ENCODE peak calls at places on chromosomes 2 and 18, in four cellular contexts. T is astrocyte of the spinal cord, E is WERI-Rb-1, G is AG10803. M is an unnamed sample.

GRCh38 chr2:128578406-128579385 is 260.0 kb upstream of the HS6ST1 start:
- DNase-seq in T (no peak), E (no peak), G (no peak), M (no peak)

GRCh38 chr2:240229603-240230423 is 89.4 kb upstream of the OTOS start:
- DNase-seq in T (no peak), G (peak), E (no peak), M (no peak)

GRCh38 chr2:197705143-197705911 is at the start of gene MARS2:
- DNase-seq in E (peak), T (peak), G (peak), M (peak)

GRCh38 chr2:60053791-60054190 is 499.7 kb downstream of the BCL11A start:
- DNase-seq in E (no peak), T (no peak), G (no peak), M (no peak)

GRCh38 chr2:184923751-184924150 is 325.4 kb downstream of the ZNF804A start:
- DNase-seq in E (no peak), G (no peak), T (no peak), M (no peak)

GRCh38 chr2:86213699-86214502 is 14.6 kb downstream of the MRPL35 start:
- DNase-seq in G (no peak), T (no peak), E (no peak), M (peak)

GRCh38 chr2:165795011-165795410 is 964 bp upstream of the GALNT3 start:
- DNase-seq in T (peak), E (no peak), G (no peak), M (peak)

GRCh38 chr2:159971365-159972122 is 90.9 kb downstream of the PLA2R1 start:
- DNase-seq in G (no peak), T (no peak), E (no peak), M (no peak)

GRCh38 chr2:102006886-102007278 is 15.1 kb downstream of the IL1R2 start:
- DNase-seq in T (no peak), G (no peak), E (no peak), M (no peak)

GRCh38 chr2:235640900-235641299 is 147.1 kb downstream of the AGAP1 start:
- DNase-seq in E (no peak), G (no peak), T (no peak), M (no peak)

GRCh38 chr2:190637331-190637734 is 11.6 kb upstream of the NAB1 start:
- DNase-seq in E (no peak), G (peak), T (peak), M (peak)
- H3K4me3 ChIP-seq in E (no peak), G (no peak), T (no peak), M (no peak)

GRCh38 chr2:64867253-64867996 is 121.8 kb upstream of the SLC1A4 start:
- DNase-seq in G (no peak), E (no peak), T (no peak), M (no peak)

GRCh38 chr2:64865831-64866146 is 123.4 kb upstream of the SLC1A4 start:
- DNase-seq in T (no peak), E (no peak), G (no peak), M (no peak)

GRCh38 chr2:64869126-64869525 is 120.1 kb upstream of the SLC1A4 start:
- DNase-seq in T (no peak), G (no peak), E (peak), M (no peak)

GRCh38 chr2:64865073-64865830 is 123.9 kb upstream of the SLC1A4 start:
- DNase-seq in E (peak), T (peak), G (peak), M (no peak)

DNA sequence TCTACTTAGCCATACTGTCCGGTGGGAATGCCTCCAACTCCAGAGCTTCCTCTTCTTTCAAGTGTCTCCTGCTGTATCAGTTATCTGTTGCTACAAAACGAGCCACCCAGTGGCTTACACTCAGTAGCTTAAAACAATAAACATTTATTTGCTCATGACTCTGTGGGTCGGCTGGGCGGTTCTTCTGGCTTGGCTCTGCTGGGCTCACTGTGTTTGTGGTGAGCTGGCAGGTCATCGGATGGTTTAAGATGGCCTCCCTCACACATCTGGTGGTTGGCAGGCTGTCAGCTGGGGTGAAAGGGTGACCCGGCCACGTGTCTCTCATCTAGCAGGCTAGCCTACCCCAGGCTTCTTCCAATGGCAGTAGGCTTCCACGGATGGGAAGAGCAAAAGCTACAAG is 122.4 kb upstream of the SLC1A4 start:
- DNase-seq in G (peak), E (no peak), T (peak), M (no peak)
- TF ChIP-seq CTCF in G (peak), E (no peak), T (no peak), M (no peak)

GRCh38 chr2:218354850-218355443 is 1.7 kb upstream of the CATIP start:
- DNase-seq in E (no peak), G (no peak), T (no peak), M (no peak)

GRCh38 chr2:218357194-218358177 is 829 bp downstream of the CATIP start:
- DNase-seq in T (no peak), G (no peak), E (no peak), M (no peak)

GRCh38 chr2:218354045-218354444 is 2.6 kb upstream of the CATIP start:
- DNase-seq in G (no peak), T (no peak), E (no peak), M (no peak)
- H3K4me3 ChIP-seq in G (no peak), T (no peak), E (no peak), M (no peak)

GRCh38 chr18:37986665-37987064 is 421.1 kb upstream of the CELF4 start:
- DNase-seq in E (no peak), T (no peak), G (no peak), M (no peak)

GRCh38 chr18:37980556-37980955 is 415.0 kb upstream of the CELF4 start:
- DNase-seq in G (no peak), E (no peak), T (no peak), M (no peak)

GRCh38 chr18:37987901-37988300 is 422.3 kb upstream of the CELF4 start:
- DNase-seq in G (no peak), T (no peak), E (no peak), M (no peak)

GRCh38 chr18:37985126-37985525 is 419.5 kb upstream of the CELF4 start:
- DNase-seq in E (no peak), G (no peak), T (no peak), M (no peak)
- TF ChIP-seq CTCF in E (no peak), G (no peak), T (no peak), M (no peak)